ENCODE peak calls at places on chromosomes 16 and 17, in nine cellular contexts. Q is lower leg skin; C is natural killer cell treated with Interleukin-12 subunit alpha and Interleukin-12 subunit beta and Interleukin-15 and Interleukin-18, amount 100 ng/mL, for 72 hours; O is Peyer's patch; N is EL; G is body of pancreas; R is activated CD4-positive, alpha-beta T cell treated with anti-CD3 and anti-CD28 coated beads for 24 hours; H is heart right ventricle; Z is WTC11. E is an unnamed sample.
A peak's percentile ranks its signal among the peaks of the same experiment; 100 is the strongest.

GRCh38 chr16:84375773-84376172 is 7.4 kb downstream of the ATP2C2 start:
- DNase-seq in Q (no peak), C (no peak), O (no peak), N (no peak), G (no peak), R (no peak), H (no peak), Z (no peak), E (no peak)

GRCh38 chr17:78537217-78537860 is 39.9 kb downstream of the DNAH17 start:
- DNase-seq in Q (no peak), C (no peak), O (no peak), N (no peak), G (no peak), R (no peak), H (no peak), Z (no peak), E (no peak)

GRCh38 chr17:7173687-7174602 is 5.2 kb downstream of the ASGR1 start:
- DNase-seq in Q (peak; percentile 44), C (no peak), O (no peak), N (no peak), G (peak; percentile 52), R (peak; percentile 39), H (peak; percentile 54), Z (peak; percentile 92), E (peak; percentile 5)

GRCh38 chr16:48369765-48370164 is 15.4 kb downstream of the SIAH1 start:
- DNase-seq in Q (no peak), C (no peak), O (no peak), N (no peak), G (no peak), R (no peak), H (no peak), Z (no peak), E (no peak)

GRCh38 chr16:46763147-46763546 is 15.0 kb upstream of the MYLK3 start:
- DNase-seq in Q (no peak), C (no peak), O (no peak), N (no peak), G (no peak), R (no peak), H (peak; percentile 79), Z (no peak), E (peak; percentile 74)

GRCh38 chr17:81076097-81076754 is 41.3 kb downstream of the BAIAP2 start:
- DNase-seq in Q (no peak), C (no peak), O (no peak), N (no peak), G (no peak), R (no peak), H (no peak), Z (no peak), E (no peak)

GRCh38 chr16:85369060-85369459 is 244.1 kb upstream of the GSE1 start:
- DNase-seq in Q (no peak), C (no peak), O (no peak), N (no peak), G (no peak), R (no peak), H (no peak), Z (no peak), E (no peak)

GRCh38 chr17:78368348-78368747 is 8.5 kb upstream of the SOCS3 start:
- DNase-seq in Q (no peak), C (no peak), O (no peak), N (no peak), G (no peak), R (no peak), H (no peak), Z (no peak), E (peak; percentile 7)

GRCh38 chr17:81667754-81668153 is 1.2 kb downstream of the CCDC137 start:
- DNase-seq in Q (peak; percentile 52), C (no peak), O (no peak), N (no peak), G (no peak), R (no peak), H (no peak), Z (peak; percentile 68), E (no peak)

GRCh38 chr16:28839899-28840298 is 6.2 kb downstream of the TUFM start:
- DNase-seq in Q (no peak), C (no peak), O (no peak), N (no peak), G (no peak), R (no peak), H (no peak), Z (no peak), E (no peak)

GRCh38 chr16:75433732-75434413 is 570 bp upstream of the CFDP1 start:
- DNase-seq in Q (peak; percentile 82), C (peak; percentile 74), O (peak; percentile 85), N (peak; percentile 91), G (peak; percentile 77), R (no peak), H (no peak), Z (peak; percentile 22), E (peak; percentile 98)

GRCh38 chr17:78957076-78957475 is 22.6 kb downstream of the LGALS3BP start:
- DNase-seq in Q (no peak), C (no peak), O (no peak), N (peak; percentile 63), G (peak; percentile 50), R (no peak), H (no peak), Z (no peak), E (no peak)

GRCh38 chr16:70681382-70682238 is 4.2 kb downstream of the MTSS2 start:
- DNase-seq in Q (no peak), C (no peak), O (no peak), N (no peak), G (no peak), R (no peak), H (peak; percentile 20), Z (no peak), E (no peak)

GRCh38 chr16:57757326-57757786 is 21.8 kb downstream of the KATNB1 start:
- DNase-seq in Q (peak; percentile 83), C (peak; percentile 90), O (peak; percentile 93), N (peak; percentile 78), G (peak; percentile 91), R (peak; percentile 90), H (peak; percentile 93), Z (peak; percentile 94), E (peak; percentile 19)

GRCh38 chr16:78443780-78444422 is 344.4 kb downstream of the WWOX start:
- DNase-seq in Q (no peak), C (no peak), O (no peak), N (no peak), G (no peak), R (no peak), H (no peak), Z (no peak), E (no peak)

GRCh38 chr17:50631908-50632571 is 2.6 kb upstream of the ABCC3 start:
- DNase-seq in Q (no peak), C (peak; percentile 48), O (no peak), N (no peak), G (no peak), R (no peak), H (no peak), Z (no peak), E (no peak)

GRCh38 chr17:50634123-50634914 is at the start of gene ABCC3:
- DNase-seq in Q (no peak), C (peak; percentile 57), O (peak; percentile 82), N (peak; percentile 54), G (peak; percentile 69), R (no peak), H (peak; percentile 55), Z (peak; percentile 37), E (no peak)

GRCh38 chr16:10355589-10355988 is 30.3 kb upstream of the ATF7IP2 start:
- DNase-seq in Q (no peak), C (no peak), O (no peak), N (no peak), G (no peak), R (no peak), H (no peak), Z (no peak), E (no peak)

GRCh38 chr16:49631521-49632041 is 224.3 kb downstream of the ZNF423 start:
- DNase-seq in Q (no peak), C (peak; percentile 22), O (no peak), N (peak; percentile 32), G (no peak), R (no peak), H (no peak), Z (no peak), E (no peak)

GRCh38 chr16:68646948-68647659 is 2.0 kb downstream of the CDH3 start:
- DNase-seq in Q (no peak), C (no peak), O (no peak), N (no peak), G (no peak), R (no peak), H (no peak), Z (no peak), E (no peak)

GRCh38 chr17:13475574-13476223 is 126.0 kb downstream of the HS3ST3A1 start:
- DNase-seq in Q (peak; percentile 17), C (no peak), O (no peak), N (no peak), G (no peak), R (no peak), H (no peak), Z (no peak), E (no peak)

GRCh38 chr16:69108905-69109252 is 3.4 kb downstream of the HAS3 start:
- DNase-seq in Q (no peak), C (no peak), O (no peak), N (no peak), G (no peak), R (no peak), H (no peak), Z (no peak), E (no peak)

GRCh38 chr16:66479661-66480264 is 52.7 kb downstream of the BEAN1 start:
- DNase-seq in Q (no peak), C (no peak), O (peak; percentile 28), N (no peak), G (no peak), R (no peak), H (no peak), Z (no peak), E (no peak)

GRCh38 chr16:26665166-26665939 is 401.4 kb upstream of the C16orf82 start:
- DNase-seq in Q (no peak), C (no peak), O (no peak), N (no peak), G (no peak), R (no peak), H (no peak), Z (no peak), E (peak; percentile 70)

GRCh38 chr17:78727476-78728229 is 54.4 kb downstream of the CYTH1 start:
- DNase-seq in Q (no peak), C (peak; percentile 54), O (no peak), N (no peak), G (no peak), R (no peak), H (no peak), Z (no peak), E (no peak)

GRCh38 chr16:31147574-31147973 is 2.3 kb downstream of the PRSS36 start:
- DNase-seq in Q (no peak), C (no peak), O (no peak), N (no peak), G (no peak), R (no peak), H (no peak), Z (no peak), E (no peak)

GRCh38 chr17:64920419-64921172 is 1.3 kb upstream of the LRRC37A3 start:
- DNase-seq in Q (no peak), C (no peak), O (no peak), N (peak; percentile 10), G (no peak), R (no peak), H (no peak), Z (no peak), E (no peak)

GRCh38 chr17:69424287-69425041 is 10.0 kb downstream of the MAP2K6 start:
- DNase-seq in Q (no peak), C (no peak), O (no peak), N (no peak), G (no peak), R (no peak), H (no peak), Z (no peak), E (no peak)

GRCh38 chr16:29983420-29984136 is 9.9 kb downstream of the TAOK2 start:
- DNase-seq in Q (no peak), C (no peak), O (no peak), N (no peak), G (no peak), R (no peak), H (no peak), Z (no peak), E (no peak)

GRCh38 chr16:53945996-53946395 is 242.0 kb downstream of the FTO start:
- DNase-seq in Q (no peak), C (no peak), O (no peak), N (peak; percentile 42), G (peak; percentile 15), R (no peak), H (no peak), Z (no peak), E (peak; percentile 20)

GRCh38 chr17:29241015-29241963 is 5.4 kb upstream of the CRYBA1 start:
- DNase-seq in Q (no peak), C (no peak), O (no peak), N (peak; percentile 98), G (no peak), R (no peak), H (no peak), Z (peak; percentile 24), E (no peak)

E was measured in NCI-H1092 treated with DMSO at 0.1 percent for 48 hours.